ENCODE peak calls at places on chromosomes 3 and 15, in four cellular contexts. W is A549, B is K562, I is GM12878. P is an unnamed sample.

GRCh38 chr15:74585857-74586256 is 29.8 kb upstream of the CLK3 start:
- DNase-seq in W (no peak), I (no peak), B (no peak), P (no peak)

GRCh38 chr3:58047806-58048205 is 39.6 kb downstream of the FLNB start:
- DNase-seq in B (no peak), I (no peak), W (no peak), P (peak)

GRCh38 chr3:144774897-144775296 is 803.3 kb downstream of the DIPK2A start:
- DNase-seq in I (no peak), B (no peak), W (peak), P (no peak)

GRCh38 chr15:72398189-72398588 is at the start of gene TMEM202:
- DNase-seq in B (no peak), I (no peak), W (no peak), P (no peak)

GRCh38 chr3:134918448-134918847 is 123.4 kb downstream of the EPHB1 start:
- DNase-seq in I (peak), W (no peak), B (no peak), P (no peak)

GRCh38 chr3:46926447-46926846 is 48.9 kb downstream of the PTH1R start:
- DNase-seq in I (no peak), W (no peak), B (no peak), P (no peak)

GRCh38 chr3:64691051-64691450 is 3.3 kb upstream of the ADAMTS9 start:
- DNase-seq in B (no peak), I (no peak), W (no peak), P (peak)

GRCh38 chr3:76307556-76307955 is 522.2 kb upstream of the ZNF717 start:
- DNase-seq in I (no peak), B (no peak), W (no peak), P (peak)

GRCh38 chr3:57080171-57080570 is 19.7 kb downstream of the SPATA12 start:
- DNase-seq in B (no peak), W (no peak), I (no peak), P (no peak)

GRCh38 chr3:171712168-171712938 is 97.9 kb downstream of the PLD1 start:
- DNase-seq in I (no peak), W (peak), B (no peak), P (peak)

GRCh38 chr15:38991126-38991525 is 426.5 kb upstream of the RASGRP1 start:
- DNase-seq in B (peak), W (peak), I (no peak), P (peak)

GRCh38 chr3:61894988-61895935 is 333.9 kb downstream of the PTPRG start:
- DNase-seq in B (no peak), W (peak), I (peak), P (peak)

GRCh38 chr3:111967651-111968274 is 11.1 kb upstream of the ABHD10 start:
- DNase-seq in B (peak), I (no peak), W (peak), P (peak)

GRCh38 chr3:71112576-71112975 is 471.0 kb downstream of the FOXP1 start:
- DNase-seq in W (no peak), B (no peak), I (no peak), P (peak)

GRCh38 chr3:189530822-189531221 is 100.4 kb upstream of the TP63 start:
- DNase-seq in W (no peak), B (no peak), I (no peak), P (no peak)

GRCh38 chr15:63597033-63597790 is at the start of gene FBXL22:
- DNase-seq in I (no peak), B (no peak), W (no peak), P (peak)

GRCh38 chr15:79007066-79007465 is 62.2 kb upstream of the CTSH start:
- DNase-seq in W (peak), B (peak), I (peak), P (peak)

GRCh38 chr3:196471551-196471950 is 32.0 kb downstream of the RNF168 start:
- DNase-seq in W (no peak), I (no peak), B (no peak), P (peak)

GRCh38 chr15:33022629-33023028 is 171.9 kb downstream of the FMN1 start:
- DNase-seq in B (no peak), I (no peak), W (no peak), P (peak)

GRCh38 chr3:56829543-56829942 is 27.8 kb upstream of the ARHGEF3 start:
- DNase-seq in W (no peak), B (no peak), I (no peak), P (no peak)

GRCh38 chr3:54433846-54434245 is 311.5 kb downstream of the CACNA2D3 start:
- DNase-seq in W (peak), B (peak), I (no peak), P (no peak)

GRCh38 chr3:10473581-10474438 is 31.6 kb downstream of the ATP2B2 start:
- DNase-seq in I (no peak), W (no peak), B (no peak), P (no peak)

GRCh38 chr15:81768773-81769172 is 277.0 kb downstream of the MEX3B start:
- DNase-seq in W (no peak), B (no peak), I (no peak), P (no peak)

GRCh38 chr3:66053783-66054094 is 15.0 kb upstream of the MAGI1 start:
- DNase-seq in I (no peak), W (no peak), B (no peak), P (no peak)

GRCh38 chr3:169846458-169847193 is 23.1 kb downstream of the LRRC31 start:
- DNase-seq in I (peak), B (no peak), W (no peak), P (peak)

GRCh38 chr3:52402706-52403270 is 42.1 kb downstream of the SEMA3G start:
- DNase-seq in B (no peak), I (no peak), W (no peak), P (no peak)

GRCh38 chr15:62066663-62067447 is at the start of gene C2CD4A:
- DNase-seq in B (no peak), W (peak), I (no peak), P (peak)

GRCh38 chr3:47096955-47097354 is 67.0 kb downstream of the SETD2 start:
- DNase-seq in W (peak), I (no peak), B (no peak), P (peak)

GRCh38 chr3:72896996-72897757 is 9.3 kb downstream of the GXYLT2 start:
- DNase-seq in W (no peak), B (no peak), I (no peak), P (peak)

GRCh38 chr15:51641490-51642135 is 19.0 kb upstream of the DMXL2 start:
- DNase-seq in W (no peak), I (no peak), B (no peak), P (no peak)

GRCh38 chr15:40875996-40876740 is 2.1 kb upstream of the RHOV start:
- DNase-seq in I (no peak), W (no peak), B (no peak), P (no peak)

GRCh38 chr3:136330900-136331299 is 80.8 kb downstream of the PCCB start:
- DNase-seq in B (peak), I (no peak), W (no peak), P (no peak)

GRCh38 chr3:136332776-136333175 is 82.6 kb downstream of the PCCB start:
- DNase-seq in W (peak), B (no peak), I (no peak), P (peak)

GRCh38 chr3:136332302-136332701 is 82.2 kb downstream of the PCCB start:
- DNase-seq in B (no peak), W (no peak), I (no peak), P (no peak)

GRCh38 chr3:136334209-136334608 is 84.1 kb downstream of the PCCB start:
- DNase-seq in W (no peak), B (no peak), I (no peak), P (peak)

GRCh38 chr3:136336329-136337100 is 86.4 kb downstream of the PCCB start:
- DNase-seq in W (no peak), I (no peak), B (no peak), P (peak)
- TF ChIP-seq ELK1 in W (no peak), I (no peak), B (no peak), P (no peak)

DNA sequence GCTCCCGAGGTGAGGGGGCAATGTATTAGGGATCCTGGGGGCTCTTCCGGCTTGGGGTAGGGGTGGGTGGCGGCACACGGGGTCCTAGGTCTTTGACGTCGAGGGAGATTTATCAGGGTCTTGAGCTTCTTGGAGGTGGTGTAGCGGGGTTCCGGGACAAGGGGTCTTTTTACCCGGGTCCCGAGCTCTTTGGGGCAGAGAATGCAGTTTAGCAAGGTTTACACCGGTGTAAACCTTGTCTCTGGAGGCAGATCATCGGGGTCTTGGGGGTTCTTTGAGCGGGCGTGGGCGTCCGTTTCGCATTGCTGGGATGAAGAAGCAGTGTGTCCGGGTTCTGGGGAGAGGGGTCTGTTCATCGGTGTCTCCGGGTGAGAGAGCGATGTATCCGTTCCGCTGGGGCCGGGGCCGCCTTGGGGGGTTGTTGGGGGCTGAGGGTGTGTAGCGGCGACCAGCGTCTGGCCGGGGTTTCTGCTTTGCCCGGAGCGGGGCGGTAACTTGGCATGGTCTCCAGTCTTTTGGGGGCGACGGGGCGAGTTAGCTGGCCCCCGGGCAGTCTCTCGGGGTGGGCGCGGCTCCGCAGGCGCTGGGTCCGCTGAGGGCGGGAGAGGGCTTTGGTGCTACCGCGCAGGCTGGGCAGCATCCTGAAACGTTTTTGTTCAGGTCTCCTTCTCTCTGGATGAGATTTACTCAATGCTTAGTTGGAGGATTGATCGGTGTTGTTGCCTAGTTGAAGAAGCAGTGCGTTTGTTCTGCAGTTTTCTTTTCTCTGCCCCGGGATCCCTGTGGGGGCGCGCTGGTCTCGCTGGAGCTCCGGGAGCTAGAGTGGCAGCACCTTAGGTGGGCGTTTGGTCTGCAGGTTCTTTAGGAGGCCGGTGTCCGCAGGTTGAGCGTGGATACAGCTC is 792 bp downstream of the GLCE start:
- DNase-seq in B (peak), I (no peak), W (peak), P (peak)
- TF ChIP-seq ELK1 in B (no peak), I (no peak), W (no peak), P (no peak)

DNA sequence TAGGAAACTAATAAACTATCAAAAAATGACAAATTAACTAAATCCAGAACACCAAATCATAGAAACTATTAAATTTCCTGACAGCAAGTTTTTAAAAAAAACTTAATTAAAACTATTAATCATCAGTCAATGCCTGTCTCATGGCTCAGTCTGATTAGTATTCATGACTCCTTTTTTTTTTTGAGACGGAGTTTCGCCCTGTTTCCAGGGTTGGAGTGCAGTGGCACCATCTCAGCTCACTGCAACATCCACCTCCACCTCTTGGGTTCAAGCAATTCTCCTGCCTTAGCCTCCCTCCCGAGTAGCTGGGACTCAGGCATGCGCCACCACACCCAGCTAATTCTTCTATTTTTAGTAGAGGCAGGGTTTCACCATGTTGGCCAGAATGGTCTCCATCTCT is 23.9 kb downstream of the CGGBP1 start:
- DNase-seq in B (no peak), I (no peak), W (no peak), P (no peak)
- TF ChIP-seq ELK1 in B (no peak), I (no peak), W (no peak), P (no peak)

DNA sequence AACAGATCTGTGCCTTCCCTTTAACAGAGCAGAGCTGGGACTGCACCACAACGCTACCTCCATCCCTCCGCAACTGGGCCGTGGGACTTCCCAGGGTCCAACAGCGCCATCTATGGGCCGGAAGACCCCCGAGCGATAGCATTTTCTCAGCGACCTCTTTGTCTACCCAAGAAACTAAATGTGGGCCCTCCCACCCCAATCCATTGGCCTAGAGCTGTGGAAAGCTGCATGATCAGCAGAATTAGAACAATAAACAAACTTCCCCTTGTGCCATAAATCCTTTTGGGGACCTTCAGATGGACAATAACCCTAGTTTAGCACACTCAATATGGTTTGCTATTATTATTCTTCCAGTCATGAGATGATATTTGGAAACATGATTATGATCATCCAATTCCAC is 74.8 kb upstream of the NTRK3 start:
- DNase-seq in B (peak), I (no peak), W (peak), P (peak)
- TF ChIP-seq ELK1 in B (no peak), I (no peak), W (no peak), P (no peak)